ENCODE peak calls at places on chromosomes 16 and 17, in nine cellular contexts. One of them, this sample, is unnamed. For H3K4me1, the result is how much of the 10 kb centered on the place peaks cover.

GRCh38 chr17:81523139-81524062 is 4.8 kb upstream of the FSCN2 start:
- DNase-seq in tibial artery: peak
- DNase-seq in gastrocnemius medialis: no peak
- DNase-seq in transverse colon: no peak
- DNase-seq in effector memory CD4-positive, alpha-beta T cell: no peak
- DNase-seq in CD8-positive, alpha-beta T cell: no peak
- DNase-seq in CD8-positive, alpha-beta memory T cell: no peak
- DNase-seq in HCT116: no peak
- DNase-seq in cardiac muscle cell: peak
- DNase-seq in this sample: no peak

GRCh38 chr16:55035956-55036355 is 105.3 kb downstream of the IRX5 start:
- DNase-seq in CD8-positive, alpha-beta T cell: no peak
- DNase-seq in HCT116: no peak
- DNase-seq in cardiac muscle cell: no peak
- DNase-seq in CD8-positive, alpha-beta memory T cell: no peak
- DNase-seq in effector memory CD4-positive, alpha-beta T cell: no peak
- DNase-seq in gastrocnemius medialis: no peak
- DNase-seq in transverse colon: no peak
- DNase-seq in tibial artery: peak
- DNase-seq in this sample: no peak

GRCh38 chr16:66599726-66600125 is 4.8 kb upstream of the CMTM3 start:
- DNase-seq in CD8-positive, alpha-beta T cell: no peak
- DNase-seq in CD8-positive, alpha-beta memory T cell: peak
- DNase-seq in effector memory CD4-positive, alpha-beta T cell: no peak
- DNase-seq in HCT116: no peak
- DNase-seq in cardiac muscle cell: no peak
- DNase-seq in gastrocnemius medialis: no peak
- DNase-seq in tibial artery: no peak
- DNase-seq in transverse colon: no peak
- DNase-seq in this sample: peak

GRCh38 chr17:67157732-67158639 is 87.0 kb downstream of the HELZ start:
- DNase-seq in HCT116: peak
- DNase-seq in gastrocnemius medialis: no peak
- DNase-seq in effector memory CD4-positive, alpha-beta T cell: no peak
- DNase-seq in CD8-positive, alpha-beta memory T cell: no peak
- DNase-seq in CD8-positive, alpha-beta T cell: no peak
- DNase-seq in cardiac muscle cell: no peak
- DNase-seq in tibial artery: no peak
- DNase-seq in transverse colon: no peak
- DNase-seq in this sample: no peak

GRCh38 chr17:32275060-32276042 is 9.7 kb downstream of the RHBDL3 start:
- DNase-seq in effector memory CD4-positive, alpha-beta T cell: no peak
- DNase-seq in cardiac muscle cell: no peak
- DNase-seq in tibial artery: peak
- DNase-seq in transverse colon: no peak
- DNase-seq in gastrocnemius medialis: no peak
- DNase-seq in CD8-positive, alpha-beta T cell: no peak
- DNase-seq in CD8-positive, alpha-beta memory T cell: no peak
- DNase-seq in HCT116: peak
- DNase-seq in this sample: no peak

GRCh38 chr16:21097151-21097550 is 53.5 kb downstream of the DNAH3 start:
- DNase-seq in effector memory CD4-positive, alpha-beta T cell: no peak
- DNase-seq in transverse colon: no peak
- DNase-seq in cardiac muscle cell: no peak
- DNase-seq in CD8-positive, alpha-beta memory T cell: no peak
- DNase-seq in gastrocnemius medialis: no peak
- DNase-seq in HCT116: no peak
- DNase-seq in tibial artery: no peak
- DNase-seq in CD8-positive, alpha-beta T cell: no peak
- DNase-seq in this sample: no peak

GRCh38 chr17:19727466-19728113 is 11.2 kb upstream of the SLC47A2 start:
- DNase-seq in cardiac muscle cell: no peak
- DNase-seq in HCT116: no peak
- DNase-seq in CD8-positive, alpha-beta T cell: no peak
- DNase-seq in tibial artery: peak
- DNase-seq in effector memory CD4-positive, alpha-beta T cell: no peak
- DNase-seq in gastrocnemius medialis: peak
- DNase-seq in transverse colon: peak
- DNase-seq in CD8-positive, alpha-beta memory T cell: no peak
- DNase-seq in this sample: no peak

GRCh38 chr16:74607310-74607966 is 524 bp upstream of the GLG1 start:
- DNase-seq in HCT116: no peak
- DNase-seq in tibial artery: no peak
- DNase-seq in cardiac muscle cell: no peak
- DNase-seq in CD8-positive, alpha-beta memory T cell: no peak
- DNase-seq in gastrocnemius medialis: no peak
- DNase-seq in effector memory CD4-positive, alpha-beta T cell: no peak
- DNase-seq in CD8-positive, alpha-beta T cell: no peak
- DNase-seq in transverse colon: no peak
- DNase-seq in this sample: no peak

GRCh38 chr17:82836823-82837357 is 2.9 kb downstream of the ZNF750 start:
- DNase-seq in CD8-positive, alpha-beta T cell: no peak
- DNase-seq in HCT116: no peak
- DNase-seq in tibial artery: no peak
- DNase-seq in gastrocnemius medialis: peak
- DNase-seq in cardiac muscle cell: no peak
- DNase-seq in effector memory CD4-positive, alpha-beta T cell: no peak
- DNase-seq in transverse colon: no peak
- DNase-seq in CD8-positive, alpha-beta memory T cell: no peak
- DNase-seq in this sample: no peak

GRCh38 chr16:54244061-54244886 is 42.3 kb downstream of the IRX3 start:
- DNase-seq in transverse colon: no peak
- DNase-seq in effector memory CD4-positive, alpha-beta T cell: no peak
- DNase-seq in tibial artery: no peak
- DNase-seq in gastrocnemius medialis: no peak
- DNase-seq in HCT116: no peak
- DNase-seq in CD8-positive, alpha-beta T cell: no peak
- DNase-seq in cardiac muscle cell: no peak
- DNase-seq in CD8-positive, alpha-beta memory T cell: no peak
- DNase-seq in this sample: no peak

GRCh38 chr16:51854401-51854951 is 692.5 kb downstream of the TOX3 start:
- DNase-seq in effector memory CD4-positive, alpha-beta T cell: no peak
- DNase-seq in tibial artery: no peak
- DNase-seq in cardiac muscle cell: no peak
- DNase-seq in HCT116: no peak
- DNase-seq in transverse colon: no peak
- DNase-seq in gastrocnemius medialis: no peak
- DNase-seq in CD8-positive, alpha-beta memory T cell: no peak
- DNase-seq in CD8-positive, alpha-beta T cell: no peak
- DNase-seq in this sample: no peak

GRCh38 chr17:50884354-50885311 is 18.5 kb upstream of the TOB1 start:
- DNase-seq in cardiac muscle cell: peak
- DNase-seq in HCT116: no peak
- DNase-seq in CD8-positive, alpha-beta T cell: no peak
- DNase-seq in effector memory CD4-positive, alpha-beta T cell: no peak
- DNase-seq in transverse colon: peak
- DNase-seq in CD8-positive, alpha-beta memory T cell: no peak
- DNase-seq in gastrocnemius medialis: no peak
- DNase-seq in tibial artery: no peak
- DNase-seq in this sample: no peak

GRCh38 chr16:3467182-3467581 is 23.7 kb downstream of the NAA60 start:
- DNase-seq in tibial artery: no peak
- DNase-seq in effector memory CD4-positive, alpha-beta T cell: no peak
- DNase-seq in gastrocnemius medialis: no peak
- DNase-seq in CD8-positive, alpha-beta memory T cell: no peak
- DNase-seq in CD8-positive, alpha-beta T cell: no peak
- DNase-seq in cardiac muscle cell: no peak
- DNase-seq in transverse colon: no peak
- DNase-seq in HCT116: no peak
- DNase-seq in this sample: no peak

GRCh38 chr16:3468501-3468900 is 25.0 kb downstream of the NAA60 start:
- DNase-seq in tibial artery: no peak
- DNase-seq in CD8-positive, alpha-beta T cell: no peak
- DNase-seq in gastrocnemius medialis: no peak
- DNase-seq in CD8-positive, alpha-beta memory T cell: no peak
- DNase-seq in transverse colon: no peak
- DNase-seq in cardiac muscle cell: no peak
- DNase-seq in effector memory CD4-positive, alpha-beta T cell: no peak
- DNase-seq in HCT116: no peak
- DNase-seq in this sample: no peak

GRCh38 chr16:3469736-3470135 is 25.6 kb downstream of the C16orf90 start:
- DNase-seq in CD8-positive, alpha-beta T cell: no peak
- DNase-seq in gastrocnemius medialis: no peak
- DNase-seq in tibial artery: no peak
- DNase-seq in CD8-positive, alpha-beta memory T cell: no peak
- DNase-seq in HCT116: no peak
- DNase-seq in transverse colon: no peak
- DNase-seq in effector memory CD4-positive, alpha-beta T cell: no peak
- DNase-seq in cardiac muscle cell: no peak
- DNase-seq in this sample: no peak

GRCh38 chr16:3465911-3466584 is 22.6 kb downstream of the NAA60 start:
- DNase-seq in CD8-positive, alpha-beta memory T cell: no peak
- DNase-seq in effector memory CD4-positive, alpha-beta T cell: no peak
- DNase-seq in HCT116: no peak
- DNase-seq in CD8-positive, alpha-beta T cell: no peak
- DNase-seq in tibial artery: no peak
- DNase-seq in cardiac muscle cell: no peak
- DNase-seq in gastrocnemius medialis: no peak
- DNase-seq in transverse colon: no peak
- DNase-seq in this sample: no peak

GRCh38 chr16:3467920-3468319 is 24.4 kb downstream of the NAA60 start:
- DNase-seq in transverse colon: no peak
- DNase-seq in gastrocnemius medialis: no peak
- DNase-seq in CD8-positive, alpha-beta memory T cell: no peak
- DNase-seq in tibial artery: no peak
- DNase-seq in HCT116: no peak
- DNase-seq in effector memory CD4-positive, alpha-beta T cell: no peak
- DNase-seq in CD8-positive, alpha-beta T cell: no peak
- DNase-seq in cardiac muscle cell: no peak
- DNase-seq in this sample: no peak
- H3K4me1 ChIP-seq in transverse colon: under half
- H3K4me1 ChIP-seq in gastrocnemius medialis: under half
- H3K4me1 ChIP-seq in CD8-positive, alpha-beta memory T cell: under half
- H3K4me1 ChIP-seq in tibial artery: under half
- H3K4me1 ChIP-seq in HCT116: under half
- H3K4me1 ChIP-seq in effector memory CD4-positive, alpha-beta T cell: under half
- H3K4me1 ChIP-seq in CD8-positive, alpha-beta T cell: under half
- H3K4me1 ChIP-seq in cardiac muscle cell: under half
- H3K4me1 ChIP-seq in this sample: under half

DNA sequence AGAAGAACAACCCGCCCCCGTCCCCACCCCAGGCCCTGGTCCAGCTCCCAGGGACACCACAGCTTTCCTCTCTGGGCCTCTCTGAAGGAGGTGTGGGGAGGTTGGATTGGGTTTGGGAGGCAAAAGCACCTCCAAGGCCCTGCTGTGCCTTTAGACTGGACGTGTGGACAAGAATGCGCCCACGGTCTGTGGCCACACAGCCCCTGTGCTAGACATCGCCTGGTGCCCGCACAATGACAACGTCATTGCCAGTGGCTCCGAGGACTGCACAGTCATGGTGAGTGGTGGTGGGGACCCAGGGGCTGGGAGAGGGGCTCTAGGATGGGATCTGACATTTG is 3.0 kb downstream of the CORO1A start:
- DNase-seq in HCT116: no peak
- DNase-seq in cardiac muscle cell: no peak
- DNase-seq in transverse colon: no peak
- DNase-seq in effector memory CD4-positive, alpha-beta T cell: no peak
- DNase-seq in gastrocnemius medialis: no peak
- DNase-seq in CD8-positive, alpha-beta memory T cell: no peak
- DNase-seq in CD8-positive, alpha-beta T cell: no peak
- DNase-seq in tibial artery: no peak
- DNase-seq in this sample: no peak
- H3K4me3 ChIP-seq in HCT116: no peak
- H3K4me3 ChIP-seq in cardiac muscle cell: no peak
- H3K4me3 ChIP-seq in transverse colon: peak
- H3K4me3 ChIP-seq in effector memory CD4-positive, alpha-beta T cell: peak
- H3K4me3 ChIP-seq in gastrocnemius medialis: no peak
- H3K4me3 ChIP-seq in CD8-positive, alpha-beta memory T cell: peak
- H3K4me3 ChIP-seq in CD8-positive, alpha-beta T cell: peak
- H3K4me3 ChIP-seq in tibial artery: no peak
- H3K4me3 ChIP-seq in this sample: peak

DNA sequence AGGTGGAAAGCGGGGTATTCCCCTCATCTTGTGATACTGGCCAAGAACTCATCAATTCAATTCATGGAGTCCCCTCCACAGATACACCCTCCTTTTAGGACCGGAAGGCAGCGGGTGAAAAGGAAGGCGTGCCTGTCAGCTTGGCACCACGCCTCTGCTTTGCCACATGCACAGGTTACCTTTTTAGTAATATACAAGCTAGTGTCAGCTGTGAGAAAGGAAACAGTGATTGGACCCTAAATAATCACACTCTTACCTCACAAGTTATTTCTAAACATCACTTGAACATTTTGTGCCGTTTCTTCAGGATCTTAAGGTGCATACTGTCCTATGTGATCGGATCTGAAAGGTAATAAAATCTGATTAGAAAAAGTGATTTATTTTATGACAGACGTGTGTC is 15.7 kb downstream of the ZDHHC7 start:
- DNase-seq in HCT116: no peak
- DNase-seq in CD8-positive, alpha-beta T cell: no peak
- DNase-seq in tibial artery: no peak
- DNase-seq in transverse colon: no peak
- DNase-seq in gastrocnemius medialis: no peak
- DNase-seq in effector memory CD4-positive, alpha-beta T cell: no peak
- DNase-seq in cardiac muscle cell: no peak
- DNase-seq in CD8-positive, alpha-beta memory T cell: no peak
- DNase-seq in this sample: no peak
- H3K27ac ChIP-seq in HCT116: no peak
- H3K27ac ChIP-seq in CD8-positive, alpha-beta T cell: no peak
- H3K27ac ChIP-seq in tibial artery: peak
- H3K27ac ChIP-seq in transverse colon: peak
- H3K27ac ChIP-seq in gastrocnemius medialis: peak
- H3K27ac ChIP-seq in effector memory CD4-positive, alpha-beta T cell: no peak
- H3K27ac ChIP-seq in cardiac muscle cell: no peak
- H3K27ac ChIP-seq in CD8-positive, alpha-beta memory T cell: no peak
- H3K27ac ChIP-seq in this sample: no peak

GRCh38 chr16:48409839-48410610 is 24.8 kb upstream of the SIAH1 start:
- DNase-seq in transverse colon: peak
- DNase-seq in gastrocnemius medialis: no peak
- DNase-seq in CD8-positive, alpha-beta memory T cell: no peak
- DNase-seq in effector memory CD4-positive, alpha-beta T cell: no peak
- DNase-seq in HCT116: no peak
- DNase-seq in CD8-positive, alpha-beta T cell: no peak
- DNase-seq in cardiac muscle cell: no peak
- DNase-seq in tibial artery: no peak
- DNase-seq in this sample: no peak

GRCh38 chr16:48408688-48409087 is 23.5 kb upstream of the SIAH1 start:
- DNase-seq in tibial artery: peak
- DNase-seq in effector memory CD4-positive, alpha-beta T cell: no peak
- DNase-seq in CD8-positive, alpha-beta memory T cell: no peak
- DNase-seq in transverse colon: peak
- DNase-seq in gastrocnemius medialis: no peak
- DNase-seq in HCT116: no peak
- DNase-seq in cardiac muscle cell: no peak
- DNase-seq in CD8-positive, alpha-beta T cell: no peak
- DNase-seq in this sample: no peak

GRCh38 chr16:48405153-48405552 is 19.9 kb upstream of the SIAH1 start:
- DNase-seq in HCT116: no peak
- DNase-seq in effector memory CD4-positive, alpha-beta T cell: no peak
- DNase-seq in transverse colon: no peak
- DNase-seq in gastrocnemius medialis: no peak
- DNase-seq in tibial artery: no peak
- DNase-seq in cardiac muscle cell: no peak
- DNase-seq in CD8-positive, alpha-beta T cell: no peak
- DNase-seq in CD8-positive, alpha-beta memory T cell: no peak
- DNase-seq in this sample: no peak

DNA sequence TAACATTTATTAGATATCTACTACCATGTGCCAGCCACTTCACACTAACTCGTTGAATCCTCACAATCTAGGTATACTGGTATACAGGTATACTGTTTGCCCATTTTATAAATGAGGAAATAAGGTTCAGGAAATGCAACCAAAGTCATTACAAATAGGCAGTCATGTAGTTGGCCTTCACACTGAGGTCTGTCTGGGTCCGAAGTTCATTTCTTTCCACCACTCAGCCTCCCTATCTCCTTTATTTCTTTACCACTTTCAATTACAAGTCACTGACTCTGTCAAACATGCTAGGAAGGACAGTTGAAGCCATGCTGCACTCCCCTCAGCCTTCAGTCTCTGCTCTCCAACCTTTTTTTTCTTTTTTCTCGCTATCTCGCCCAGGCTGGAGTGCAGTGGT is 20.7 kb upstream of the SIAH1 start:
- DNase-seq in CD8-positive, alpha-beta memory T cell: no peak
- DNase-seq in HCT116: no peak
- DNase-seq in CD8-positive, alpha-beta T cell: no peak
- DNase-seq in effector memory CD4-positive, alpha-beta T cell: no peak
- DNase-seq in cardiac muscle cell: no peak
- DNase-seq in gastrocnemius medialis: no peak
- DNase-seq in tibial artery: no peak
- DNase-seq in transverse colon: peak
- DNase-seq in this sample: no peak
- H3K4me1 ChIP-seq in CD8-positive, alpha-beta memory T cell: under half
- H3K4me1 ChIP-seq in HCT116: under half
- H3K4me1 ChIP-seq in CD8-positive, alpha-beta T cell: under half
- H3K4me1 ChIP-seq in effector memory CD4-positive, alpha-beta T cell: under half
- H3K4me1 ChIP-seq in cardiac muscle cell: under half
- H3K4me1 ChIP-seq in gastrocnemius medialis: under half
- H3K4me1 ChIP-seq in tibial artery: under half
- H3K4me1 ChIP-seq in transverse colon: under half
- H3K4me1 ChIP-seq in this sample: under half